ENCODE peak calls at places on chromosomes 1 and 21, in four cellular contexts. S is HepG2, V is K562, U is GM12878. B is an unnamed sample.

GRCh38 chr1:50967416-50968020 is 2.5 kb upstream of the CDKN2C start:
- DNase-seq in S (no peak), V (peak), U (no peak), B (no peak)

GRCh38 chr1:39408641-39409054 is 82.8 kb upstream of the BMP8A start:
- DNase-seq in S (peak), V (peak), U (peak), B (peak)

GRCh38 chr1:38018864-38019343 is 6.4 kb downstream of the UTP11 start:
- DNase-seq in S (peak), V (no peak), U (no peak), B (no peak)

GRCh38 chr1:222749927-222750326 is 12.9 kb downstream of the FAM177B start:
- DNase-seq in S (no peak), V (no peak), U (no peak), B (no peak)

GRCh38 chr1:79711001-79711431 is 704.5 kb upstream of the ADGRL4 start:
- DNase-seq in S (no peak), V (no peak), U (peak), B (no peak)

GRCh38 chr1:44154049-44154448 is 12.6 kb upstream of the KLF18 start:
- DNase-seq in S (no peak), V (no peak), U (no peak), B (no peak)

GRCh38 chr1:91700332-91700731 is 185.6 kb downstream of the TGFBR3 start:
- DNase-seq in S (no peak), V (no peak), U (no peak), B (no peak)

GRCh38 chr1:232626452-232626851 is 3.5 kb downstream of the SIPA1L2 start:
- DNase-seq in S (no peak), V (no peak), U (no peak), B (no peak)

DNA sequence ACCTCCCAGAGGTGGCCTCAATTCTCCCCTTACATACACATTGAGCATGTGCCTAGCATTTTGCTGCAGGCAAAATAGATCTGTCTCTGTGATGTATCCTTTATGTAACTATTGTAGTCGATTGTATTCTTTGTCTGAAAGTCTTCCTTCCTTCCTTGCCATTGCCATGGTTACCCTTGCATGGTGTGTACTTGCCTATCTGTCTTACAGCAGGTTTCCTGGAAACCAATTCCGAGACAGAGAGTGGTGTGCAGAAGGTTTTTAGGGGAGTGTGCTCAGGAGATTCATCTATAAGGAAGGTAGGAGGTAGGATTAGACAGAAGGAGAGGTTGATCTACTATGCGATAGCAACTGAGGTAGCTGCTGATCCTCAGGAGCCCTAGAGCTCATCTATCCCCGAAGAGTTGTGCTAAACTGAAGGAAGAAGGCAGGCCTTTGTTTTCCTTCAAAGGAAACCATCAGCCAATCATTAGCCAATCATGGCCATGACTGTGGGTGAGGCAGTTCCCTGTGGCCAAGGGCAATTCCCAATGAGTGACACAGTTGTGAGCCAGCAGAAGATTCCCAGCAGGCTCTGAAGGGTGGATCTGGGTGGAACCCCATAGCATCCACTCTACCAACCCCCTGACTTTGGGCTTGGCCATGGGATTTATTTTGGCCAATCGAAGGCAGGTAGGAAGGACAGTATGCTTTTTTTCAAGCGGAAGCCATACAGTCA is 15.0 kb downstream of the CITED4 start:
- DNase-seq in S (no peak), V (no peak), U (no peak), B (no peak)
- TF ChIP-seq FOXK2 in S (no peak), V (no peak), U (no peak), B (no peak)

GRCh38 chr1:204431310-204432184 is 19.9 kb upstream of the PPP1R15B start:
- DNase-seq in S (peak), V (peak), U (no peak), B (peak)
- TF ChIP-seq FOXK2 in S (no peak), V (no peak), U (no peak), B (no peak)

GRCh38 chr21:42923553-42924432 is 1.6 kb downstream of the ERVH48-1 start:
- DNase-seq in S (peak), V (peak), U (peak), B (peak)
- TF ChIP-seq FOXK2 in S (no peak), V (peak), U (no peak), B (no peak)

DNA sequence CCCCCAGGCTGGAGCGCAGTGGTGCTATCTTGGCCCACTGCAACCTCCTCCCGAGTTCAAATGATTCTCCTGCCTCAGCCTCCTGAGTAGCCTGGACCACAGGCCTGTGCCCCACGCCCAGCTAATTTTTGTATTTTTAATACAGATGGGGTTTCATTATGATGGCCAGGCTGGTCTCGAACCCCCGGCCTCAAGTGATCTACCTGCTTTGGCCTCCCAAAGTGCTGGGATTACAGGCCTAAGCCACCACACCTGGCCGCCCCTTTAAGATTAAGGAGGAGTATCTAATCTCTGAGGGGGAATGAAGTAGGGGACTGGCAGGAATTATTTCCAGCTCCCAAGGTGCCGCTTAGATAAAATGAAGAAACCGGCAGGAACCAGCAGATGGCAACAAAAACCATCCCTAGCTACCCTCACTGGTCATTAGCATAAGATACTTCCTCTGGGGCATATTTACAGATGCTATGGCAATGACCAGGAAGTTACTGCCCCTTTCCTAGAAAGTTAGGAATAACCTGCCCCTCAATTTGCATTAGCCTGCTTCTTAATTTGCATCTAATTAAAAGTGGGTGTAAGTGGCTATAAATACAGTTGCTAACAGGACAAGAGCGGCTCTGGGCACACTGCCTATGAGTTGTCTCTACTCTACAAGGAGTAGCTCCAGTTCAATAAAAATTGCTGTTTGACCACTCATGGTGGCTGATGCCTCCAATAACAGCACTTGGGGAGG is 7.1 kb upstream of the NSUN4 start:
- DNase-seq in S (peak), V (no peak), U (peak), B (peak)
- TF ChIP-seq FOXK2 in S (no peak), V (peak), U (no peak), B (no peak)

GRCh38 chr1:23816932-23817331 is 8.3 kb downstream of the HMGCL start:
- DNase-seq in S (no peak), V (no peak), U (no peak), B (no peak)
- TF ChIP-seq FOXK2 in S (no peak), V (no peak), U (no peak), B (no peak)

GRCh38 chr1:52402860-52403240 is 1.4 kb downstream of the ORC1 start:
- DNase-seq in S (peak), V (no peak), U (peak), B (no peak)
- TF ChIP-seq FOXK2 in S (no peak), V (no peak), U (no peak), B (no peak)

DNA sequence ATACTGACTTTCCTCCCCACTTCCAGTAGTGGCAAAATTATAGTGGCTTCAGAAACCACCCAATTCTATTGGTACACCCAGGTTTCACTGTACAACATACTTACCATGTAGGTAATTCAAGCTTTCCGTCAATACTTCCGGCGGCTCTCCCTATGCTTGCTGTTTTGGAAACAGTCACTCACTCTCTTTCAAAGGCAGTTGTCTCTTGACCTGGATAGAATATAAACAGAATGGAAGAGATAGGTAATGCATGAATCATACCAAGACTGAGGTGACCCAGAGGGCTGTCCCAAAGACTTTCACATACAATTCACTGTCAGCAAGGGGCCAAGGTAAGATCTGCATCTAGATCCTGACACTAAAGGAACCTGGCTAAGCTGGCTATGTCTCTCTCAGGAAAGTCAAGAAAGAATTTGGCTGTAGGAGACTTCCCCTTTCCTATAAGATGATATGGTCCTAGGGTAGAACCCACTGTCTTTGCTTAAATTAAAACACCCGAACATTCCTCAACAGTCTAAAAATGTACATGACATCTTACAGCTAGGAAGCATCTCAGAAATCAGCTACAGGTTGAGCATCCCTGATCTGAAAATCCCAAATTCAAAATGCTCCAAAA is 59.6 kb downstream of the LUZP1 start:
- DNase-seq in S (peak), V (no peak), U (no peak), B (no peak)
- TF ChIP-seq FOXK2 in S (no peak), V (no peak), U (no peak), B (no peak)

DNA sequence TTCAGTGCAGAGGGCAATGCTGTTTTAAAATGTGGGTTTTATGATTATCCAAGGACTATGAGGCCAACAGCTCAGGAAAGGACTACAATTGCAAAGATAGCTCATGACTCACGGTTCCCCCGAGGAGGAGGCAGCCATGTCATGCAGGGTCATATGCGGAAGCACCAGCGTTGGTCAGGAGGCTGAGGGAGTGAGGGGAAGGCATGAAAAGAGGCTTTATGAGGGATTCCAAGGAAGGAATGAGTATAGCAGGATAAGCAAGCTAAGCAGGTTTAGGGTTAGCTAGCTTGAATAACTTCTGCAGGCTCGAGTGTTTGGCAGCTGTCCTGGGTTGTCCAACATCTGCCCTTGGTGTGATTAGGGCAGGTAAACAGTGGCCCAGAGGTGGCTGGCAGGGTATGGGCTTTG is 495.1 kb downstream of the SETD4 start:
- DNase-seq in S (no peak), V (no peak), U (no peak), B (no peak)
- TF ChIP-seq FOXK2 in S (no peak), V (no peak), U (no peak), B (no peak)

GRCh38 chr1:16075337-16076002 is 2.0 kb upstream of the FAM131C start:
- DNase-seq in S (no peak), V (no peak), U (no peak), B (no peak)
- TF ChIP-seq FOXK2 in S (no peak), V (no peak), U (no peak), B (no peak)

GRCh38 chr1:160588468-160588867 is 9.2 kb upstream of the CD84 start:
- DNase-seq in S (no peak), V (no peak), U (no peak), B (no peak)
- TF ChIP-seq FOXK2 in S (no peak), V (no peak), U (no peak), B (no peak)

B was measured in HEK293T.